ENCODE peak calls at places on chromosomes 1 and 21, in five cellular contexts. P is A549, J is esophagus muscularis mucosa, L is K562, O is sigmoid colon. R is an unnamed sample.

GRCh38 chr1:18633428-18634155 is 2.9 kb downstream of the PAX7 start:
- DNase-seq in P (no peak), J (no peak), L (no peak), O (no peak), R (no peak)

GRCh38 chr1:11067716-11068495 is 8.1 kb upstream of the SRM start:
- DNase-seq in P (no peak), J (no peak), L (no peak), O (peak; percentile 51), R (peak; percentile 19)

GRCh38 chr1:9596419-9597123 is 7.9 kb downstream of the TMEM201 start:
- DNase-seq in P (no peak), J (no peak), L (no peak), O (no peak), R (no peak)

GRCh38 chr21:17463441-17463840 is 49.4 kb upstream of the CXADR start:
- DNase-seq in P (peak; percentile 15), J (no peak), L (no peak), O (no peak), R (no peak)

GRCh38 chr1:2602311-2602835 is 15.8 kb downstream of the PRXL2B start:
- DNase-seq in P (no peak), J (no peak), L (no peak), O (no peak), R (no peak)

GRCh38 chr1:215360786-215361185 is 206.3 kb upstream of the KCTD3 start:
- DNase-seq in P (no peak), J (no peak), L (no peak), O (no peak), R (no peak)

GRCh38 chr1:2543543-2544092 is 12.6 kb upstream of the TNFRSF14 start:
- DNase-seq in P (no peak), J (no peak), L (no peak), O (no peak), R (no peak)

GRCh38 chr1:30106125-30106524 is 617.3 kb downstream of the MATN1 start:
- DNase-seq in P (peak; percentile 38), J (no peak), L (peak; percentile 76), O (no peak), R (no peak)

GRCh38 chr1:55262822-55263221 is 47.7 kb upstream of the USP24 start:
- DNase-seq in P (no peak), J (no peak), L (no peak), O (no peak), R (no peak)

GRCh38 chr1:23727362-23727811 is 15.9 kb upstream of the ELOA start:
- DNase-seq in P (no peak), J (no peak), L (no peak), O (peak; percentile 89), R (peak; percentile 75)

GRCh38 chr1:225427249-225428065 is at the start of gene LBR:
- DNase-seq in P (no peak), J (no peak), L (no peak), O (peak; percentile 77), R (peak; percentile 60)

GRCh38 chr1:225426395-225427248 is 1.2 kb downstream of the LBR start:
- DNase-seq in P (peak; percentile 26), J (no peak), L (peak; percentile 42), O (peak; percentile 78), R (peak; percentile 53)

GRCh38 chr1:225428879-225429455 is 1.1 kb upstream of the LBR start:
- DNase-seq in P (no peak), J (no peak), L (no peak), O (no peak), R (no peak)

GRCh38 chr1:225430301-225430700 is 2.5 kb upstream of the LBR start:
- DNase-seq in P (no peak), J (no peak), L (no peak), O (peak; percentile 29), R (no peak)

DNA sequence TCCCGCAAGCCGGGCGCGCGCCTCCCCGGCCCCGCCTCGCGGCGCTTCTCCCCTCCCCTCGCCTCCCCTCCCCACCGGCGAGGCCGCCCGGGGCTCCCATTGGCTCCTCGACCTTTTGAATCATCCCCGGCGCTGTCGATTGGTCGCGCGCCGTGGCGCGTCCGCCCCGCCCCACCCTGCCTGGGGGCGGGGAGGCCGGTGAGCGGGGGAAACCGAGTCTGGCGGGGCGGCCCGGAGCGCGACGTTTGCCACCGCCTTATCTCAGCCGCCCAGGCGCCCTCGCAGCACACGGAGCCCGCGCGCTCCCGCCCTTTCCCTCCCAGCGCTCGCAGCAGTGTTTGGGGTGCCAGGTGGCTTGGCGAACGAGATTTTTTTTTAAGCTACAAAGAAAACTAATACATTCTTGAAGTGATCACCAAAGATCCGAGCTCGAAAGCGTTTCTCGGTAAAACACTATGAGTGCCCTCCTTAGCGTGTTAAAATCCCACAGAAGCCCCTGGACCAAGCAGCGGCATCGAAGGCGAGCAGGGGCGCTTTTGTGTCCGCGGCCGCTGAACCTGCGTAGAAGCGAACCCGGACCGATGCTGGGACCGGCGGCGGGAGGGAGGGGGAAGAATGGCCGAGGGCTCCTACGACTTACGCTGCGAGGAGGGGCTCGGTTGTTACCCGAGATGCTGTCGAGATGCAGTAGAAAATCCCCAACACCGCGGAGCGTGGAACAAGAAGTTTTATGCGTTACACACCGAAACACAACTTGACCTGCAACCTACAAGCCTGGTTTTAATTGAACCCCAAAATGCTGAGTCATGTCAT is 434 bp upstream of the LBR start:
- DNase-seq in P (peak; percentile 93), J (peak; percentile 97), L (peak; percentile 99), O (peak; percentile 97), R (peak; percentile 94)
- TF ChIP-seq POLR2A in P (peak; percentile 71), J (no peak), L (peak; percentile 81), O (peak; percentile 86), R (peak; percentile 77)

DNA sequence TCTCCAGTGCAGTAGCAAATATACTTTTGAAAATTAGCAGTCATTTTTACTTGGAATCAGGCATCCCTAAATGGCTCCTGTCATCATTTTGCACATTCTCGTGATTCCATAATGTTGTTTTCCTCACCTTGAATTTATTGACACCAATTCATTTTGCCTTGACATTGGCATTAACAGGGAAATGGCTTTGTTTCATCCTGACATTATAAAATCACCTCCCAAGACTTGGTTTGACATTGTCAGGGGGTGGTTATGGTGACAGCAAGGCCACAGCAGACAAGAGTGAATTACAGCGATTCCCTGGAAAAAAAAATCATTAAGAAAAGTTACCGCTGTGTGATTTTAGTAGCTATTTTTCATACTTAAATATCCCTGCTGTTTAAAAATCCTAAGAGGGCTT is 327.0 kb downstream of the NTNG1 start:
- DNase-seq in P (no peak), J (no peak), L (no peak), O (no peak), R (no peak)
- TF ChIP-seq EP300 in P (no peak), J (no peak), L (no peak), O (no peak), R (no peak)

GRCh38 chr1:234884006-234884405 is 244.6 kb downstream of the TOMM20 start:
- DNase-seq in P (no peak), J (no peak), L (no peak), O (peak; percentile 56), R (no peak)

GRCh38 chr1:234885601-234886000 is 243.0 kb downstream of the TOMM20 start:
- DNase-seq in P (no peak), J (no peak), L (no peak), O (peak; percentile 68), R (no peak)

GRCh38 chr1:234887026-234887910 is 241.4 kb downstream of the TOMM20 start:
- DNase-seq in P (no peak), J (no peak), L (no peak), O (peak; percentile 86), R (peak; percentile 51)

GRCh38 chr1:234884701-234885100 is 243.9 kb downstream of the TOMM20 start:
- DNase-seq in P (no peak), J (no peak), L (no peak), O (peak; percentile 46), R (no peak)

GRCh38 chr1:234886081-234886874 is 242.4 kb downstream of the TOMM20 start:
- DNase-seq in P (no peak), J (no peak), L (no peak), O (peak; percentile 84), R (no peak)
- H3K4me1 ChIP-seq in P (peaks cover 6% of the 10 kb centered on the region), J (peaks cover 29% of the 10 kb centered on the region), L (peaks cover 25% of the 10 kb centered on the region), O (no peaks in the 10 kb centered on the region), R (peaks cover 10% of the 10 kb centered on the region)

GRCh38 chr1:35180776-35181374 is 12.1 kb downstream of the SFPQ start:
- DNase-seq in P (no peak), J (no peak), L (no peak), O (no peak), R (no peak)
- TF ChIP-seq POLR2A in P (no peak), J (no peak), L (peak; percentile 73), O (no peak), R (no peak)

DNA sequence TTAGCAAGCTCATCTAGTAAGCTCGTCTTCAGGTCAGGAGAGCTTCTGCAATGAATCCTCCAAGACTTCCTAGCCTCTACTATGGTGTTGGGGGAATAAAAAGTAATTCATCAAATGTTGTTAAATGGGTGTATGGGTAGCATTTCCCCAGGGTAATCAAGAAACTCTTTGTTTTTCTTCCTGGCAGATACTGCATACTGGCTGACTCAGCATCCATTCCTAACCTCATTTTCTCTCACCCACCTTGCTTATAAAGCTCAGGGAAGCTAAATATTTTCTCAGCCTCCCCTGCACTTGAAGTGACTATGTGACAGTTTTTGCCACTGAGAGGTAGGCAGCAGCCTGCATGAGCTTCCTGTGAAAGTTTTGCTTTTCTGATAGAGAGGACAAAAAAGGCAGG is 83.4 kb downstream of the MAB21L3 start:
- DNase-seq in P (no peak), J (no peak), L (no peak), O (no peak), R (no peak)
- TF ChIP-seq EP300 in P (no peak), J (no peak), L (no peak), O (no peak), R (no peak)

R was measured in ovary.